ENCODE peak calls at places on chromosomes 4 and X, in nine cellular contexts. One of them, this sample, is unnamed.
A peak's percentile ranks its signal among the peaks of the same experiment; 100 is the strongest.

GRCh38 chrX:119729408-119730201 is 28.8 kb upstream of the SOWAHD start:
- DNase-seq in omental fat pad: no peak
- DNase-seq in transverse colon: peak; percentile 64
- DNase-seq in BJ: no peak
- DNase-seq in WTC11: peak; percentile 59
- DNase-seq in D721Med: no peak
- DNase-seq in mucosa of descending colon: no peak
- DNase-seq in neural crest cell: peak; percentile 57
- DNase-seq in fibroblast of lung: peak; percentile 76
- DNase-seq in this sample: peak; percentile 53

GRCh38 chrX:104254442-104255115 is at the start of gene ESX1:
- DNase-seq in omental fat pad: no peak
- DNase-seq in transverse colon: no peak
- DNase-seq in BJ: no peak
- DNase-seq in WTC11: peak; percentile 45
- DNase-seq in D721Med: no peak
- DNase-seq in mucosa of descending colon: no peak
- DNase-seq in neural crest cell: peak; percentile 7
- DNase-seq in fibroblast of lung: peak; percentile 3
- DNase-seq in this sample: no peak

GRCh38 chrX:65673857-65674350 is 6.5 kb downstream of the MSN start:
- DNase-seq in omental fat pad: no peak
- DNase-seq in transverse colon: no peak
- DNase-seq in BJ: no peak
- DNase-seq in WTC11: no peak
- DNase-seq in D721Med: no peak
- DNase-seq in mucosa of descending colon: no peak
- DNase-seq in neural crest cell: no peak
- DNase-seq in fibroblast of lung: peak; percentile 67
- DNase-seq in this sample: no peak

GRCh38 chrX:42948723-42949122 is 170.8 kb upstream of the PPP1R2C start:
- DNase-seq in omental fat pad: no peak
- DNase-seq in transverse colon: no peak
- DNase-seq in BJ: no peak
- DNase-seq in WTC11: no peak
- DNase-seq in D721Med: no peak
- DNase-seq in mucosa of descending colon: no peak
- DNase-seq in neural crest cell: no peak
- DNase-seq in fibroblast of lung: no peak
- DNase-seq in this sample: no peak

GRCh38 chr4:133146574-133147198 is 2.4 kb upstream of the PCDH10 start:
- DNase-seq in omental fat pad: no peak
- DNase-seq in transverse colon: no peak
- DNase-seq in BJ: no peak
- DNase-seq in WTC11: peak; percentile 77
- DNase-seq in D721Med: no peak
- DNase-seq in mucosa of descending colon: no peak
- DNase-seq in neural crest cell: peak; percentile 73
- DNase-seq in fibroblast of lung: peak; percentile 77
- DNase-seq in this sample: no peak

GRCh38 chr4:17476811-17477210 is 35.1 kb downstream of the QDPR start:
- DNase-seq in omental fat pad: no peak
- DNase-seq in transverse colon: no peak
- DNase-seq in BJ: no peak
- DNase-seq in WTC11: no peak
- DNase-seq in D721Med: no peak
- DNase-seq in mucosa of descending colon: no peak
- DNase-seq in neural crest cell: no peak
- DNase-seq in fibroblast of lung: no peak
- DNase-seq in this sample: no peak

GRCh38 chr4:169103966-169104412 is 93.9 kb upstream of the CBR4 start:
- DNase-seq in omental fat pad: no peak
- DNase-seq in transverse colon: no peak
- DNase-seq in BJ: no peak
- DNase-seq in WTC11: peak; percentile 44
- DNase-seq in D721Med: no peak
- DNase-seq in mucosa of descending colon: no peak
- DNase-seq in neural crest cell: no peak
- DNase-seq in fibroblast of lung: no peak
- DNase-seq in this sample: no peak

GRCh38 chrX:107324493-107325310 is 118.3 kb downstream of the DNAAF6 start:
- DNase-seq in omental fat pad: no peak
- DNase-seq in transverse colon: no peak
- DNase-seq in BJ: no peak
- DNase-seq in WTC11: peak; percentile 81
- DNase-seq in D721Med: no peak
- DNase-seq in mucosa of descending colon: peak; percentile 52
- DNase-seq in neural crest cell: peak; percentile 53
- DNase-seq in fibroblast of lung: peak; percentile 24
- DNase-seq in this sample: no peak

GRCh38 chr4:1466034-1466960 is 60.1 kb upstream of the NKX1-1 start:
- DNase-seq in omental fat pad: no peak
- DNase-seq in transverse colon: no peak
- DNase-seq in BJ: no peak
- DNase-seq in WTC11: no peak
- DNase-seq in D721Med: no peak
- DNase-seq in mucosa of descending colon: peak; percentile 37
- DNase-seq in neural crest cell: no peak
- DNase-seq in fibroblast of lung: no peak
- DNase-seq in this sample: peak; percentile 28

GRCh38 chrX:119757979-119758681 is at the start of gene SOWAHD:
- DNase-seq in omental fat pad: no peak
- DNase-seq in transverse colon: peak; percentile 75
- DNase-seq in BJ: no peak
- DNase-seq in WTC11: peak; percentile 63
- DNase-seq in D721Med: no peak
- DNase-seq in mucosa of descending colon: peak; percentile 83
- DNase-seq in neural crest cell: peak; percentile 9
- DNase-seq in fibroblast of lung: peak; percentile 21
- DNase-seq in this sample: no peak

GRCh38 chr4:184728858-184729257 is 5.0 kb downstream of the CENPU start:
- DNase-seq in omental fat pad: no peak
- DNase-seq in transverse colon: no peak
- DNase-seq in BJ: no peak
- DNase-seq in WTC11: no peak
- DNase-seq in D721Med: no peak
- DNase-seq in mucosa of descending colon: no peak
- DNase-seq in neural crest cell: no peak
- DNase-seq in fibroblast of lung: peak; percentile 44
- DNase-seq in this sample: no peak

GRCh38 chr4:121943941-121944340 is 7.9 kb downstream of the TRPC3 start:
- DNase-seq in omental fat pad: no peak
- DNase-seq in transverse colon: no peak
- DNase-seq in BJ: no peak
- DNase-seq in WTC11: peak; percentile 83
- DNase-seq in D721Med: no peak
- DNase-seq in mucosa of descending colon: no peak
- DNase-seq in neural crest cell: peak; percentile 25
- DNase-seq in fibroblast of lung: no peak
- DNase-seq in this sample: no peak

GRCh38 chr4:182504440-182504839 is 261.2 kb downstream of the TENM3 start:
- DNase-seq in omental fat pad: no peak
- DNase-seq in transverse colon: no peak
- DNase-seq in BJ: no peak
- DNase-seq in WTC11: no peak
- DNase-seq in D721Med: no peak
- DNase-seq in mucosa of descending colon: no peak
- DNase-seq in neural crest cell: no peak
- DNase-seq in fibroblast of lung: no peak
- DNase-seq in this sample: no peak

GRCh38 chr4:23458061-23458460 is 431.8 kb downstream of the PPARGC1A start:
- DNase-seq in omental fat pad: no peak
- DNase-seq in transverse colon: no peak
- DNase-seq in BJ: no peak
- DNase-seq in WTC11: no peak
- DNase-seq in D721Med: no peak
- DNase-seq in mucosa of descending colon: no peak
- DNase-seq in neural crest cell: no peak
- DNase-seq in fibroblast of lung: no peak
- DNase-seq in this sample: no peak

GRCh38 chrX:151688695-151689094 is 6.6 kb upstream of the PRRG3 start:
- DNase-seq in omental fat pad: no peak
- DNase-seq in transverse colon: no peak
- DNase-seq in BJ: no peak
- DNase-seq in WTC11: no peak
- DNase-seq in D721Med: no peak
- DNase-seq in mucosa of descending colon: no peak
- DNase-seq in neural crest cell: no peak
- DNase-seq in fibroblast of lung: no peak
- DNase-seq in this sample: no peak

GRCh38 chrX:7286461-7286860 is 138.5 kb upstream of the PUDP start:
- DNase-seq in omental fat pad: no peak
- DNase-seq in transverse colon: no peak
- DNase-seq in BJ: no peak
- DNase-seq in WTC11: no peak
- DNase-seq in D721Med: no peak
- DNase-seq in mucosa of descending colon: no peak
- DNase-seq in neural crest cell: no peak
- DNase-seq in fibroblast of lung: no peak
- DNase-seq in this sample: no peak

GRCh38 chrX:113741744-113742143 is 842.1 kb upstream of the HTR2C start:
- DNase-seq in omental fat pad: no peak
- DNase-seq in transverse colon: no peak
- DNase-seq in BJ: no peak
- DNase-seq in WTC11: no peak
- DNase-seq in D721Med: no peak
- DNase-seq in mucosa of descending colon: no peak
- DNase-seq in neural crest cell: no peak
- DNase-seq in fibroblast of lung: no peak
- DNase-seq in this sample: no peak

DNA sequence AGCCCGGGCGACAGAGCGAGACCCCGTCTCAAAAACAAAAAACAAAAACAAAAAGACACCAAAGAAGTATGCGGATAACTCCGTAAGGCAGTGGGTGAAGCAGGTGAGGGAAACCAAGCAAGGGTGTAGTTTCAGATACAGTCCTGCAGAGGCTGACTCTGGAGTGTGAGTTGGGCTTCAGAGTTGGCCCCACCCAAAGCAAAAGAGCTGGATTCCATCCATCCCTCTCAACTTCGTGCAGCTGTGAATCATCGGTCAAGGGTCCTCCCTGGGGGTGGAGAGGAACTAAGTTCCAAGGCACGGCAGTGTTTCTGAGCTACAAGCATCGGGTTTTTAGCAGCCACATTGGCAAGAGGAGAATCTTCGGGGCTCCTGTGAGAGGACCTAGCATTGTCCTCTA is 43.9 kb upstream of the FAM9A start:
- DNase-seq in omental fat pad: no peak
- DNase-seq in transverse colon: no peak
- DNase-seq in BJ: peak; percentile 29
- DNase-seq in WTC11: peak; percentile 13
- DNase-seq in D721Med: no peak
- DNase-seq in mucosa of descending colon: no peak
- DNase-seq in neural crest cell: no peak
- DNase-seq in fibroblast of lung: peak; percentile 83
- DNase-seq in this sample: no peak
- TF ChIP-seq CTCF in omental fat pad: no peak
- TF ChIP-seq CTCF in transverse colon: no peak
- TF ChIP-seq CTCF in BJ: peak; percentile 45
- TF ChIP-seq CTCF in WTC11: no peak
- TF ChIP-seq CTCF in D721Med: no peak
- TF ChIP-seq CTCF in mucosa of descending colon: no peak
- TF ChIP-seq CTCF in neural crest cell: no peak
- TF ChIP-seq CTCF in fibroblast of lung: peak; percentile 55
- TF ChIP-seq CTCF in this sample: no peak

GRCh38 chrX:118644378-118644777 is 83.0 kb upstream of the IL13RA1 start:
- DNase-seq in omental fat pad: no peak
- DNase-seq in transverse colon: no peak
- DNase-seq in BJ: no peak
- DNase-seq in WTC11: no peak
- DNase-seq in D721Med: no peak
- DNase-seq in mucosa of descending colon: no peak
- DNase-seq in neural crest cell: no peak
- DNase-seq in fibroblast of lung: peak; percentile 59
- DNase-seq in this sample: no peak
- TF ChIP-seq CTCF in omental fat pad: no peak
- TF ChIP-seq CTCF in transverse colon: peak; percentile 41
- TF ChIP-seq CTCF in BJ: peak; percentile 42
- TF ChIP-seq CTCF in WTC11: no peak
- TF ChIP-seq CTCF in D721Med: no peak
- TF ChIP-seq CTCF in mucosa of descending colon: no peak
- TF ChIP-seq CTCF in neural crest cell: peak; percentile 58
- TF ChIP-seq CTCF in fibroblast of lung: peak; percentile 46
- TF ChIP-seq CTCF in this sample: no peak

DNA sequence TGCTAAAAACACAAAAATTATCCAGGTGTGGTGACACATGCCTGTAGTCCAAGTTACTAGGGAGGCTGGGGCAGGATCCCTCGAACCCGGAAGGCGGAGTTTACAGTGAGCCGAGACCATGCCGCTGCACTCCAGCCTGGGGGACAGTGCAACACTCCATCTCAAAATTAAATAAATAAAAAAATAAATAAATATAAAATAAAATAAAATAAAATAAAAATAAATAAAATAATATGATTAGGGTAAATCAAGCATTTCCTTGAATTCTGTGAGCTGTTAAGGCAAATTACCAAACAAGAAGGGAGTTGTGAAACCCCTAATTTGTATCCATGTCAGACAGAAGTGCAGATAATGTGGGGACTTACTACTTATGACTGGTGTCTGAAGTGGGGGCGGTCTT is 1928.9 kb upstream of the IGFBP7 start:
- DNase-seq in omental fat pad: no peak
- DNase-seq in transverse colon: no peak
- DNase-seq in BJ: no peak
- DNase-seq in WTC11: no peak
- DNase-seq in D721Med: no peak
- DNase-seq in mucosa of descending colon: no peak
- DNase-seq in neural crest cell: no peak
- DNase-seq in fibroblast of lung: no peak
- DNase-seq in this sample: no peak
- TF ChIP-seq CTCF in omental fat pad: no peak
- TF ChIP-seq CTCF in transverse colon: no peak
- TF ChIP-seq CTCF in BJ: no peak
- TF ChIP-seq CTCF in WTC11: no peak
- TF ChIP-seq CTCF in D721Med: no peak
- TF ChIP-seq CTCF in mucosa of descending colon: no peak
- TF ChIP-seq CTCF in neural crest cell: no peak
- TF ChIP-seq CTCF in fibroblast of lung: no peak
- TF ChIP-seq CTCF in this sample: no peak

DNA sequence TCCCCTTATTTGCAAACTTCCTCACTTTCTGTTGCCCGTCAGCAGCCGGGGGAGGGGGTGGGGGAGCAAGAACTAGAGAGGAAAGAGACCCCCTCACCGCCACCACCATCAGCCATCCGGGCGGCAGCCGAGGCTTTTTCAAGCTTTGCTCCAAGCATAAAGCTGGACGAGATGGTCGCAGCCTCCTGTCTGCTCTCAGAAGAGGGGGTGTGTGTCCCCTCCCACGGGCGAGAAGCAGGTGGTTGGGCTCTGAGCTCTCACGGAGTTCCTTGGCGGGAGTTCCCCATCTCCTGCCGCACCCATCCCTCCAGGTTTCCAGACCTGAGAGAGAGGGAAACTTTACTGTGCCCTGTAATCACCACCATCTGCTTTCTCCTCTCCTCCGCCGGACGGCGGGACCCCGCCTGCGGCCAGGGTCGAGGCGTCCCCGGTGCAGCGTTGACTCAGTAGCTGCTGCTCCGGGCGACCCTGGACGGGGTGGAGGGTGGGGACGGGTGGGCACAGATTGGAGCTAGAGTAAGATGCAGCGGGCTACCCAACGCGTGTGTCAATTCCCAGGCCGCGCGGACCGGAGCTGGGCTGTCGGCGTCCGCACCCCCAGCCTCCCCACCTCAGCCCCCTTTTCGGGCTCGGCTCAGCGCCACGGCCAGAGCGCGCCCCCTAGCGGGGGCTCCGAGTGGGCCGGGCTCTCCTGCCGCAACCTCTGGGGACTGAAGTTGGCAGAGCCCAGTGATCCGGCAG is 4.8 kb upstream of the ARX start:
- DNase-seq in omental fat pad: no peak
- DNase-seq in transverse colon: no peak
- DNase-seq in BJ: no peak
- DNase-seq in WTC11: peak; percentile 77
- DNase-seq in D721Med: peak; percentile 55
- DNase-seq in mucosa of descending colon: no peak
- DNase-seq in neural crest cell: peak; percentile 70
- DNase-seq in fibroblast of lung: no peak
- DNase-seq in this sample: no peak
- TF ChIP-seq CTCF in omental fat pad: no peak
- TF ChIP-seq CTCF in transverse colon: peak; percentile 37
- TF ChIP-seq CTCF in BJ: peak; percentile 52
- TF ChIP-seq CTCF in WTC11: peak; percentile 76
- TF ChIP-seq CTCF in D721Med: peak; percentile 47
- TF ChIP-seq CTCF in mucosa of descending colon: peak; percentile 29
- TF ChIP-seq CTCF in neural crest cell: peak; percentile 94
- TF ChIP-seq CTCF in fibroblast of lung: peak; percentile 42
- TF ChIP-seq CTCF in this sample: peak; percentile 66